ENCODE peak calls at places on chromosomes 12 and 14, in five cellular contexts. X is tibial nerve, N is NCI-H1092, P is fibroblast of mammary gland, T is lower lobe of right lung. J is an unnamed sample.

GRCh38 chr14:104514156-104514848 is 65.3 kb upstream of the C14orf180 start:
- DNase-seq in X (no peak), N (no peak), P (no peak), T (no peak), J (no peak)

GRCh38 chr12:102676812-102677211 is 196.4 kb upstream of the IGF1 start:
- DNase-seq in X (no peak), N (no peak), P (no peak), T (no peak), J (no peak)

GRCh38 chr12:10341892-10342509 is 34.3 kb downstream of the KLRD1 start:
- DNase-seq in X (no peak), N (no peak), P (peak; percentile 19), T (no peak), J (no peak)

GRCh38 chr14:51430079-51430478 is 190.0 kb downstream of the TMX1 start:
- DNase-seq in X (no peak), N (no peak), P (no peak), T (no peak), J (peak; percentile 30)

GRCh38 chr12:57272337-57273151 is 21.6 kb upstream of the STAC3 start:
- DNase-seq in X (no peak), N (no peak), P (peak; percentile 38), T (no peak), J (peak; percentile 75)

GRCh38 chr12:94220804-94221203 is 72.4 kb downstream of the PLXNC1 start:
- DNase-seq in X (no peak), N (no peak), P (no peak), T (no peak), J (no peak)

GRCh38 chr14:73762375-73762822 is 48.2 kb upstream of the PNMA1 start:
- DNase-seq in X (no peak), N (no peak), P (no peak), T (no peak), J (no peak)

GRCh38 chr12:122888232-122888752 is 7.6 kb downstream of the VPS37B start:
- DNase-seq in X (no peak), N (no peak), P (peak; percentile 63), T (peak; percentile 84), J (peak; percentile 60)

GRCh38 chr12:50049254-50050118 is 7.9 kb upstream of the ASIC1 start:
- DNase-seq in X (no peak), N (no peak), P (no peak), T (no peak), J (no peak)

GRCh38 chr12:12239127-12239526 is 27.7 kb downstream of the LRP6 start:
- DNase-seq in X (no peak), N (no peak), P (no peak), T (no peak), J (no peak)

J was measured in EH.